ENCODE peak calls at places on chromosomes 2 and 18, in four cellular contexts. One of them, this sample, is unnamed.

GRCh38 chr2:224260605-224261004 is 141.3 kb downstream of the FAM124B start:
- DNase-seq in stimulated activated CD8-positive, alpha-beta memory T cell treated with anti-CD3 and anti-CD28 coated beads, Interleukin-4, amount 100 ng/mL, for 1 hour: no peak
- DNase-seq in CMK: no peak
- DNase-seq in tibial artery: no peak
- DNase-seq in this sample: no peak

GRCh38 chr2:191593622-191594416 is 84.1 kb upstream of the NABP1 start:
- DNase-seq in CMK: no peak
- DNase-seq in stimulated activated CD8-positive, alpha-beta memory T cell treated with anti-CD3 and anti-CD28 coated beads, Interleukin-4, amount 100 ng/mL, for 1 hour: no peak
- DNase-seq in tibial artery: no peak
- DNase-seq in this sample: no peak

GRCh38 chr2:220499281-220499680 is 871.9 kb downstream of the SLC4A3 start:
- DNase-seq in CMK: no peak
- DNase-seq in stimulated activated CD8-positive, alpha-beta memory T cell treated with anti-CD3 and anti-CD28 coated beads, Interleukin-4, amount 100 ng/mL, for 1 hour: no peak
- DNase-seq in tibial artery: no peak
- DNase-seq in this sample: no peak

GRCh38 chr18:35060092-35060491 is 18.9 kb downstream of the MAPRE2 start:
- DNase-seq in tibial artery: no peak
- DNase-seq in stimulated activated CD8-positive, alpha-beta memory T cell treated with anti-CD3 and anti-CD28 coated beads, Interleukin-4, amount 100 ng/mL, for 1 hour: no peak
- DNase-seq in CMK: no peak
- DNase-seq in this sample: peak

GRCh38 chr2:125169022-125169763 is 1144.1 kb downstream of the CNTNAP5 start:
- DNase-seq in CMK: no peak
- DNase-seq in stimulated activated CD8-positive, alpha-beta memory T cell treated with anti-CD3 and anti-CD28 coated beads, Interleukin-4, amount 100 ng/mL, for 1 hour: no peak
- DNase-seq in tibial artery: no peak
- DNase-seq in this sample: no peak

GRCh38 chr2:57371186-57371585 is 675.4 kb upstream of the VRK2 start:
- DNase-seq in stimulated activated CD8-positive, alpha-beta memory T cell treated with anti-CD3 and anti-CD28 coated beads, Interleukin-4, amount 100 ng/mL, for 1 hour: no peak
- DNase-seq in CMK: no peak
- DNase-seq in tibial artery: no peak
- DNase-seq in this sample: no peak

GRCh38 chr18:26686532-26686931 is 138.2 kb upstream of the KCTD1 start:
- DNase-seq in tibial artery: no peak
- DNase-seq in CMK: no peak
- DNase-seq in stimulated activated CD8-positive, alpha-beta memory T cell treated with anti-CD3 and anti-CD28 coated beads, Interleukin-4, amount 100 ng/mL, for 1 hour: no peak
- DNase-seq in this sample: no peak

GRCh38 chr2:240952496-240953246 is 45.7 kb upstream of the SNED1 start:
- DNase-seq in stimulated activated CD8-positive, alpha-beta memory T cell treated with anti-CD3 and anti-CD28 coated beads, Interleukin-4, amount 100 ng/mL, for 1 hour: no peak
- DNase-seq in tibial artery: no peak
- DNase-seq in CMK: no peak
- DNase-seq in this sample: no peak

GRCh38 chr2:128263902-128264331 is 54.8 kb downstream of the HS6ST1 start:
- DNase-seq in CMK: no peak
- DNase-seq in stimulated activated CD8-positive, alpha-beta memory T cell treated with anti-CD3 and anti-CD28 coated beads, Interleukin-4, amount 100 ng/mL, for 1 hour: no peak
- DNase-seq in tibial artery: no peak
- DNase-seq in this sample: no peak

GRCh38 chr2:20355131-20355530 is 4.5 kb upstream of the PUM2 start:
- DNase-seq in stimulated activated CD8-positive, alpha-beta memory T cell treated with anti-CD3 and anti-CD28 coated beads, Interleukin-4, amount 100 ng/mL, for 1 hour: no peak
- DNase-seq in tibial artery: no peak
- DNase-seq in CMK: no peak
- DNase-seq in this sample: no peak

This sample was measured in cerebellar nuclear complex.